ENCODE peak calls at places on chromosomes 12 and 14, in eight cellular contexts. H, I, E, L, F, M, N and S are unnamed samples.

GRCh38 chr12:1917172-1918070 is 1.0 kb downstream of the CACNA2D4 start:
- DNase-seq in H (no peak), I (peak; percentile 21), F (peak; percentile 51), M (no peak), L (no peak), E (no peak), N (no peak), S (no peak)

GRCh38 chr12:9344540-9344939 is 136.3 kb upstream of the PZP start:
- DNase-seq in N (no peak), M (no peak), F (no peak), I (no peak), L (no peak), H (peak; percentile 15), E (no peak), S (peak; percentile 21)

GRCh38 chr14:22243971-22244581 is 344.9 kb downstream of the DAD1 start:
- DNase-seq in I (no peak), N (no peak), F (no peak), L (no peak), H (no peak), M (no peak), E (no peak), S (no peak)

GRCh38 chr12:52949413-52950331 is 754 bp downstream of the KRT18 start:
- DNase-seq in H (no peak), I (no peak), F (no peak), M (peak; percentile 88), L (peak; percentile 95), N (peak; percentile 95), E (no peak), S (peak; percentile 54)

GRCh38 chr12:88450130-88450529 is 130.1 kb downstream of the KITLG start:
- DNase-seq in H (peak; percentile 20), I (no peak), L (no peak), E (no peak), F (no peak), N (no peak), M (no peak), S (no peak)

GRCh38 chr12:127670294-127670693 is 596.7 kb upstream of the TMEM132C start:
- DNase-seq in M (no peak), E (no peak), H (no peak), N (no peak), L (no peak), F (no peak), I (no peak), S (no peak)

GRCh38 chr14:26330982-26331381 is 266.9 kb downstream of the NOVA1 start:
- DNase-seq in I (peak; percentile 26), H (no peak), E (no peak), L (no peak), F (no peak), M (no peak), N (no peak), S (peak; percentile 10)

GRCh38 chr14:52338282-52338681 is 24.2 kb downstream of the PTGER2 start:
- DNase-seq in L (peak; percentile 61), H (peak; percentile 50), M (no peak), E (no peak), N (peak; percentile 70), I (no peak), F (peak; percentile 51), S (no peak)

GRCh38 chr14:59564356-59564755 is 12.3 kb downstream of the CCDC175 start:
- DNase-seq in M (no peak), F (no peak), H (no peak), I (no peak), N (no peak), L (no peak), E (no peak), S (no peak)

GRCh38 chr14:102088012-102088792 is 1.4 kb upstream of the HSP90AA1 start:
- DNase-seq in N (no peak), E (peak; percentile 65), I (peak; percentile 57), L (no peak), H (no peak), F (no peak), M (peak; percentile 66), S (no peak)

GRCh38 chr14:87643005-87643404 is 350.0 kb downstream of the GALC start:
- DNase-seq in M (peak; percentile 7), H (no peak), F (no peak), L (no peak), I (peak; percentile 47), N (no peak), E (no peak), S (no peak)

GRCh38 chr12:55694651-55695050 is 13.1 kb downstream of the ITGA7 start:
- DNase-seq in M (no peak), I (no peak), F (no peak), H (no peak), L (no peak), E (no peak), N (no peak), S (no peak)

GRCh38 chr14:78970677-78971076 is 800.5 kb downstream of the NRXN3 start:
- DNase-seq in N (no peak), L (peak; percentile 40), E (no peak), M (no peak), H (no peak), F (no peak), I (no peak), S (no peak)

GRCh38 chr12:94427520-94428381 is 31.9 kb downstream of the CEP83 start:
- DNase-seq in L (peak; percentile 87), I (peak; percentile 49), N (peak; percentile 82), E (no peak), F (no peak), H (peak; percentile 88), M (peak; percentile 42), S (peak; percentile 66)

GRCh38 chr12:66746489-66747201 is 67.8 kb upstream of the GRIP1 start:
- DNase-seq in L (no peak), H (no peak), N (no peak), E (no peak), M (no peak), I (no peak), F (no peak), S (no peak)
- H3K4me3 ChIP-seq in L (no peak overlapping the region), H (no peak overlapping the region), N (no peak overlapping the region), E (no peak overlapping the region), M (no peak overlapping the region), I (no peak overlapping the region), F (no peak overlapping the region), S (no peak overlapping the region)

DNA sequence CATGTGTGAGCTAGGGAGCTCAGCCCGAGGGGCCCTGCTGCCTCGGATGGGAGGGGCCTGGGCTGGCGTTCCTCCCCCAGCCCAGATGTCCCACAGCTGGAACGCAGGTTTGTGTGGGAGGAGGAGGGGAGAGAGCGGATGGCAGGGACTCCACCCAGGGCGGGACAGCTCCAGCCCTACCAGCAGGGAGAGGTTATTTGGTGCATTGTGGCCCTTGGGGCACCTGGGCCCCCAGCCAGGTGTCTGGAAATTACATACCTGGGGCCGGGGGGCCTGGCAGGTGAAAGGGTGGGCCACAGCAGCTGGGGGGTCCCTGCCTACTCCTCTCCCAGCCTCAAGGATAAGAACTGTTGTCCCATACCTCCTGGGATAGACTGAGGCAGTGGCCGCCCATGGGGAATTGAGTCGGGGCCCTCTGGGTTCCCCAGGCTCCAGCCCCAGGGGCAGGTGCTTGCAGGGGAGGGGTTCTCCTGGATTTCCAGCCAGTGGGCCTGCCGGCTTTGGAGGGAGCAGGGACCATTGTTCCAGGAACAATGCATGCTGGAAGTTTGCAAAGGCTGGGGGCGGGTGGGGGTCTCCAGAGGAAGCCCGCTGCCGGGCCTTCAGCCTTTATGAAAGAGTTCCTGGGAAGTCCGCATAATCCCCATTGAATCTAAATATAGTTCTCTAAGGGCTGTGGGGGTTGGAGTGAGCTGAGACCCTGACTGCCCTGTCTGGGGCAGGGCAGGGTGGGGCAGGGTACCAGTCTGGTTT is 1.2 kb downstream of the KIF26A start:
- DNase-seq in E (no peak), N (no peak), M (peak; percentile 29), I (no peak), L (no peak), H (no peak), F (peak; percentile 3), S (no peak)
- H3K4me3 ChIP-seq in E (no peak overlapping the region), N (no peak overlapping the region), M (no peak overlapping the region), I (no peak overlapping the region), L (no peak overlapping the region), H (no peak overlapping the region), F (peak overlapping the region; percentile 68), S (no peak overlapping the region)

GRCh38 chr14:32200368-32201195 is 1.3 kb upstream of the RNU6-7 start:
- DNase-seq in H (no peak), F (no peak), I (no peak), M (no peak), N (no peak), L (no peak), E (peak; percentile 30), S (no peak)

GRCh38 chr14:32201816-32202467 is at the start of gene RNU6-7:
- DNase-seq in L (peak; percentile 18), I (no peak), H (peak; percentile 22), N (peak; percentile 17), M (peak; percentile 22), E (no peak), F (peak; percentile 64), S (no peak)

GRCh38 chr14:32202941-32203882 is at the start of gene RNU6-8:
- DNase-seq in I (peak; percentile 62), M (peak; percentile 88), H (peak; percentile 84), N (peak; percentile 79), F (peak; percentile 90), E (peak; percentile 93), L (peak; percentile 93), S (peak; percentile 62)

GRCh38 chr14:32202468-32202865 is 602 bp downstream of the RNU6-8 start:
- DNase-seq in I (no peak), H (no peak), N (peak; percentile 21), E (no peak), L (no peak), M (peak; percentile 7), F (no peak), S (no peak)

GRCh38 chr14:32201196-32201815 is 539 bp upstream of the RNU6-7 start:
- DNase-seq in M (peak; percentile 88), I (peak; percentile 63), N (peak; percentile 33), L (peak; percentile 52), E (peak; percentile 90), F (peak; percentile 96), H (peak; percentile 72), S (no peak)
- H3K4me3 ChIP-seq in M (peak overlapping the region; percentile 42), I (peak overlapping the region; percentile 60), N (peak overlapping the region; percentile 67), L (peak overlapping the region; percentile 82), E (peak overlapping the region; percentile 80), F (peak overlapping the region; percentile 92), H (peak overlapping the region; percentile 88), S (peak overlapping the region; percentile 74)

GRCh38 chr12:48970702-48971334 is 717 bp downstream of the WNT10B start:
- DNase-seq in L (no peak), F (no peak), E (no peak), I (no peak), H (no peak), M (no peak), N (no peak), S (no peak)
- H3K4me3 ChIP-seq in L (no peak overlapping the region), F (peak overlapping the region; percentile 59), E (no peak overlapping the region), I (no peak overlapping the region), H (peak overlapping the region; percentile 66), M (no peak overlapping the region), N (no peak overlapping the region), S (peak overlapping the region; percentile 27)